ENCODE peak calls at places on chromosomes 16 and 17, in eight cellular contexts. V is spleen; L is sigmoid colon; I is naive thymus-derived CD8-positive, alpha-beta T cell; A is NCI-H748 treated with DMSO at 0.1 percent for 48 hours; H is HEK293T; P is tibial artery; B is choroid plexus epithelial cell. W is an unnamed sample.

GRCh38 chr16:51388516-51388951 is 237.5 kb upstream of the SALL1 start:
- DNase-seq in V (no peak), L (no peak), I (no peak), A (no peak), H (no peak), P (no peak), B (no peak), W (no peak)

GRCh38 chr17:3744032-3744431 is 20.3 kb downstream of the HASPIN start:
- DNase-seq in V (no peak), L (no peak), I (no peak), A (no peak), H (no peak), P (no peak), B (no peak), W (no peak)

GRCh38 chr17:13010959-13011358 is 6.9 kb downstream of the ELAC2 start:
- DNase-seq in V (no peak), L (peak; percentile 39), I (no peak), A (no peak), H (no peak), P (no peak), B (no peak), W (no peak)

GRCh38 chr17:32515677-32516383 is 29.0 kb downstream of the CDK5R1 start:
- DNase-seq in V (no peak), L (no peak), I (peak; percentile 40), A (no peak), H (no peak), P (no peak), B (no peak), W (no peak)

GRCh38 chr16:69513180-69513966 is 52.4 kb upstream of the NFAT5 start:
- DNase-seq in V (no peak), L (no peak), I (no peak), A (no peak), H (no peak), P (no peak), B (no peak), W (no peak)

GRCh38 chr16:4404247-4404966 is 12.0 kb downstream of the CORO7 start:
- DNase-seq in V (peak; percentile 80), L (no peak), I (peak; percentile 55), A (no peak), H (peak; percentile 80), P (no peak), B (peak; percentile 70), W (no peak)

GRCh38 chr17:29613371-29613837 is 9.3 kb downstream of the CORO6 start:
- DNase-seq in V (peak; percentile 97), L (peak; percentile 98), I (peak; percentile 88), A (no peak), H (no peak), P (peak; percentile 94), B (peak; percentile 93), W (no peak)

GRCh38 chr17:18143044-18143936 is 34.7 kb downstream of the MYO15A start:
- DNase-seq in V (no peak), L (no peak), I (no peak), A (no peak), H (peak; percentile 58), P (no peak), B (peak; percentile 33), W (no peak)

GRCh38 chr16:81804134-81804610 is 25.1 kb downstream of the PLCG2 start:
- DNase-seq in V (no peak), L (no peak), I (no peak), A (no peak), H (no peak), P (no peak), B (no peak), W (no peak)

GRCh38 chr17:9924735-9925191 is 19.7 kb upstream of the RCVRN start:
- DNase-seq in V (no peak), L (no peak), I (no peak), A (peak; percentile 56), H (peak; percentile 68), P (no peak), B (peak; percentile 85), W (peak; percentile 81)

GRCh38 chr17:1626333-1626732 is 2.3 kb downstream of the SLC43A2 start:
- DNase-seq in V (no peak), L (no peak), I (no peak), A (no peak), H (no peak), P (no peak), B (no peak), W (no peak)

GRCh38 chr17:1252203-1252608 is 18.0 kb upstream of the BHLHA9 start:
- DNase-seq in V (no peak), L (no peak), I (no peak), A (peak; percentile 98), H (no peak), P (no peak), B (no peak), W (no peak)

GRCh38 chr16:4534151-4534790 is 4.3 kb downstream of the CDIP1 start:
- DNase-seq in V (no peak), L (no peak), I (peak; percentile 48), A (no peak), H (no peak), P (no peak), B (no peak), W (no peak)

GRCh38 chr16:88706288-88706964 is at the start of the genes CTU2 and RNF166:
- DNase-seq in V (peak; percentile 98), L (peak; percentile 95), I (peak; percentile 92), A (peak; percentile 19), H (peak; percentile 99), P (peak; percentile 80), B (peak; percentile 82), W (peak; percentile 83)

GRCh38 chr17:78079253-78079652 is 49.3 kb downstream of the TMC6 start:
- DNase-seq in V (no peak), L (no peak), I (no peak), A (no peak), H (no peak), P (no peak), B (no peak), W (no peak)

GRCh38 chr16:27455700-27456099 is 53.7 kb downstream of the IL21R start:
- DNase-seq in V (no peak), L (no peak), I (no peak), A (no peak), H (no peak), P (no peak), B (peak; percentile 35), W (no peak)

GRCh38 chr17:79453481-79453880 is 157.4 kb downstream of the RBFOX3 start:
- DNase-seq in V (no peak), L (no peak), I (no peak), A (no peak), H (no peak), P (no peak), B (no peak), W (no peak)

GRCh38 chr17:8947201-8947600 is 18.3 kb downstream of the PIK3R5 start:
- DNase-seq in V (no peak), L (no peak), I (no peak), A (no peak), H (no peak), P (no peak), B (no peak), W (peak; percentile 1)

GRCh38 chr17:68576811-68577551 is 24.2 kb downstream of the FAM20A start:
- DNase-seq in V (no peak), L (peak; percentile 72), I (no peak), A (no peak), H (no peak), P (no peak), B (peak; percentile 5), W (no peak)

GRCh38 chr16:85991856-85992255 is 92.9 kb downstream of the IRF8 start:
- DNase-seq in V (no peak), L (peak; percentile 33), I (no peak), A (no peak), H (no peak), P (no peak), B (no peak), W (no peak)

GRCh38 chr17:34840758-34841157 is 120.5 kb downstream of the CCT6B start:
- DNase-seq in V (no peak), L (no peak), I (peak; percentile 28), A (no peak), H (no peak), P (no peak), B (no peak), W (no peak)

GRCh38 chr17:16880843-16881230 is 91.1 kb downstream of the TNFRSF13B start:
- DNase-seq in V (peak; percentile 36), L (no peak), I (no peak), A (no peak), H (no peak), P (no peak), B (no peak), W (no peak)

GRCh38 chr17:81103379-81103778 is 61.9 kb upstream of the PVALEF start:
- DNase-seq in V (no peak), L (no peak), I (no peak), A (no peak), H (no peak), P (no peak), B (no peak), W (no peak)

GRCh38 chr16:89320717-89321501 is 103.4 kb downstream of the ZNF778 start:
- DNase-seq in V (peak; percentile 73), L (no peak), I (no peak), A (no peak), H (no peak), P (no peak), B (peak; percentile 55), W (no peak)

GRCh38 chr16:48958681-48959080 is 323.0 kb downstream of the CBLN1 start:
- DNase-seq in V (peak; percentile 22), L (no peak), I (no peak), A (no peak), H (no peak), P (no peak), B (no peak), W (no peak)

GRCh38 chr17:77449373-77449907 is 308.7 kb downstream of the SEC14L1 start:
- DNase-seq in V (peak; percentile 75), L (no peak), I (no peak), A (no peak), H (no peak), P (no peak), B (no peak), W (no peak)

W was measured in HCT116.